ENCODE peak calls at places on chromosomes 7 and 10, in eight cellular contexts. B is left ventricle myocardium inferior, U is NCI-H1092, Y is PC-3, O is IMR-90, L is psoas muscle, S is small intestine, I is M059J. P is an unnamed sample.

GRCh38 chr10:78600740-78601139 is 468.0 kb upstream of the ZMIZ1 start:
- DNase-seq in S (peak), Y (peak), B (no peak), U (no peak), O (peak), L (no peak), I (peak), P (no peak)

GRCh38 chr7:128427289-128427891 is 17.6 kb upstream of the IMPDH1 start:
- DNase-seq in L (no peak), O (peak), I (peak), B (no peak), S (peak), Y (peak), U (peak), P (no peak)

GRCh38 chr10:75542084-75542483 is 110.7 kb downstream of the LRMDA start:
- DNase-seq in B (no peak), O (no peak), L (no peak), Y (no peak), U (no peak), I (no peak), S (no peak), P (no peak)

GRCh38 chr10:43390791-43391190 is 18.2 kb downstream of the HNRNPF start:
- DNase-seq in B (no peak), S (no peak), O (peak), I (peak), U (no peak), L (no peak), Y (peak), P (no peak)

GRCh38 chr7:98250789-98251188 is 1.2 kb downstream of the TECPR1 start:
- DNase-seq in S (peak), O (no peak), U (no peak), I (no peak), Y (peak), B (no peak), L (no peak), P (no peak)

GRCh38 chr10:127921751-127922140 is 14.8 kb downstream of the PTPRE start:
- DNase-seq in S (peak), Y (no peak), U (no peak), O (no peak), B (no peak), I (no peak), L (no peak), P (peak)

GRCh38 chr10:66564341-66564740 is 361.5 kb upstream of the LRRTM3 start:
- DNase-seq in Y (peak), O (no peak), L (no peak), U (no peak), I (no peak), S (peak), B (no peak), P (no peak)

GRCh38 chr7:69670701-69671100 is 72.4 kb downstream of the AUTS2 start:
- DNase-seq in I (peak), L (no peak), B (no peak), Y (no peak), U (no peak), S (no peak), O (no peak), P (no peak)

GRCh38 chr7:80740778-80741545 is 102.5 kb downstream of the CD36 start:
- DNase-seq in L (no peak), I (peak), S (no peak), Y (peak), B (no peak), U (no peak), O (peak), P (no peak)

GRCh38 chr10:35572583-35572982 is 32.6 kb upstream of the GJD4 start:
- DNase-seq in I (no peak), L (no peak), O (peak), Y (peak), S (no peak), U (no peak), B (no peak), P (no peak)

GRCh38 chr7:140014123-140014522 is 48.6 kb downstream of the PARP12 start:
- DNase-seq in I (no peak), S (no peak), B (no peak), O (no peak), U (no peak), L (no peak), Y (no peak), P (no peak)

GRCh38 chr7:158395349-158395748 is 192.3 kb downstream of the PTPRN2 start:
- DNase-seq in U (no peak), L (no peak), Y (no peak), B (no peak), O (no peak), S (no peak), I (no peak), P (no peak)

GRCh38 chr10:116080553-116080952 is 192.5 kb downstream of the GFRA1 start:
- DNase-seq in I (peak), S (no peak), L (no peak), U (no peak), O (peak), Y (peak), B (no peak), P (no peak)

GRCh38 chr10:52004342-52004949 is 305.1 kb upstream of the CSTF2T start:
- DNase-seq in S (peak), L (no peak), I (peak), U (no peak), O (peak), B (no peak), Y (peak), P (no peak)

GRCh38 chr7:37930226-37930948 is 9.9 kb downstream of the EPDR1 start:
- DNase-seq in I (peak), L (no peak), S (no peak), O (no peak), U (no peak), Y (peak), B (no peak), P (no peak)

GRCh38 chr7:100627238-100627549 is 14.2 kb downstream of the TFR2 start:
- DNase-seq in S (no peak), Y (no peak), L (no peak), B (no peak), U (no peak), I (no peak), O (no peak), P (no peak)

GRCh38 chr10:8047452-8048280 is 6.8 kb upstream of the GATA3 start:
- DNase-seq in L (no peak), O (no peak), S (no peak), Y (no peak), I (no peak), U (no peak), B (no peak), P (no peak)

GRCh38 chr7:5489991-5490536 is 66.4 kb upstream of the TNRC18 start:
- DNase-seq in U (no peak), S (no peak), Y (no peak), B (no peak), I (no peak), L (no peak), O (no peak), P (no peak)

GRCh38 chr10:70722820-70723424 is 50.6 kb downstream of the ADAMTS14 start:
- DNase-seq in O (peak), L (no peak), Y (peak), U (no peak), B (no peak), S (no peak), I (peak), P (no peak)

GRCh38 chr7:114575098-114575497 is 160.5 kb downstream of the FOXP2 start:
- DNase-seq in S (no peak), L (no peak), B (no peak), I (no peak), U (no peak), O (no peak), Y (no peak), P (no peak)

GRCh38 chr7:82623812-82624211 is 180.2 kb upstream of the CACNA2D1 start:
- DNase-seq in B (no peak), Y (no peak), L (no peak), U (no peak), O (peak), I (peak), S (no peak), P (no peak)

GRCh38 chr10:62046522-62047239 is 145.2 kb downstream of the ARID5B start:
- DNase-seq in S (no peak), Y (peak), B (no peak), U (no peak), O (peak), I (peak), L (no peak), P (no peak)

GRCh38 chr7:130803127-130803526 is 69.1 kb upstream of the KLF14 start:
- DNase-seq in B (no peak), L (no peak), Y (no peak), I (no peak), S (no peak), U (no peak), O (no peak), P (no peak)

GRCh38 chr10:107970512-107970911 is 806.0 kb upstream of the SORCS1 start:
- DNase-seq in L (no peak), Y (peak), O (no peak), S (no peak), B (no peak), U (no peak), I (no peak), P (no peak)

GRCh38 chr10:112374724-112375541 is 1.0 kb downstream of the ACSL5 start:
- DNase-seq in S (no peak), U (no peak), O (no peak), L (no peak), Y (no peak), B (no peak), I (peak), P (no peak)

GRCh38 chr7:16417958-16418357 is 3.4 kb downstream of the CRPPA start:
- DNase-seq in I (no peak), Y (no peak), U (no peak), L (no peak), O (peak), S (no peak), B (no peak), P (no peak)

GRCh38 chr10:52110576-52110975 is 203.5 kb upstream of the DKK1 start:
- DNase-seq in U (no peak), I (no peak), Y (no peak), O (no peak), S (no peak), B (no peak), L (no peak), P (no peak)

GRCh38 chr10:78715435-78715834 is 353.3 kb upstream of the ZMIZ1 start:
- DNase-seq in S (no peak), Y (no peak), L (no peak), B (no peak), O (no peak), U (no peak), I (peak), P (no peak)

GRCh38 chr10:124735491-124736286 is 8.5 kb downstream of the FAM53B start:
- DNase-seq in L (no peak), B (no peak), S (no peak), O (no peak), I (no peak), U (no peak), Y (no peak), P (no peak)

GRCh38 chr7:132942721-132943120 is 139.2 kb downstream of the CHCHD3 start:
- DNase-seq in Y (no peak), S (no peak), B (no peak), L (no peak), U (no peak), I (peak), O (no peak), P (no peak)

GRCh38 chr7:14377646-14378266 is 388.3 kb upstream of the ETV1 start:
- DNase-seq in Y (no peak), O (peak), B (no peak), S (no peak), U (no peak), I (peak), L (no peak), P (no peak)

GRCh38 chr10:86960863-86961434 is 2.5 kb downstream of the SNCG start:
- DNase-seq in Y (no peak), I (no peak), L (no peak), U (no peak), O (no peak), B (no peak), S (no peak), P (peak)

GRCh38 chr10:61039868-61040267 is 95.9 kb upstream of the RHOBTB1 start:
- DNase-seq in I (no peak), L (no peak), U (no peak), Y (no peak), B (no peak), O (no peak), S (no peak), P (no peak)

GRCh38 chr10:89793649-89794254 is 92.4 kb downstream of the KIF20B start:
- DNase-seq in U (peak), S (peak), O (peak), I (peak), B (no peak), Y (peak), L (no peak), P (no peak)

GRCh38 chr7:93092757-93093370 is 24.9 kb downstream of the SAMD9 start:
- DNase-seq in U (peak), L (no peak), Y (peak), O (peak), I (peak), B (no peak), S (peak), P (no peak)

GRCh38 chr7:116455499-116455898 is 44.0 kb upstream of the CAV2 start:
- DNase-seq in S (no peak), Y (no peak), I (no peak), O (no peak), B (no peak), L (no peak), U (no peak), P (no peak)

GRCh38 chr7:45219801-45220200 is 62.2 kb downstream of the RAMP3 start:
- DNase-seq in U (no peak), B (no peak), L (no peak), Y (no peak), I (no peak), S (no peak), O (no peak), P (no peak)